ENCODE peak calls at places on chromosomes 13 and 19, in eight cellular contexts. B is progenitor cell of endocrine pancreas; O is uterus; F is stimulated activated CD4-positive, alpha-beta T cell treated with anti-CD3 and anti-CD28 coated beads, Interleukin-15, amount 100 ng/mL, for 1 hour; K is fibroblast of pulmonary artery; T is dermis blood vessel endothelial cell; Y is GOT3; V is breast epithelium. P is an unnamed sample.

GRCh38 chr13:42312817-42313431 is 41.0 kb downstream of the AKAP11 start:
- DNase-seq in F (no peak), Y (no peak), K (no peak), T (no peak), V (no peak), O (no peak), B (no peak), P (no peak)

GRCh38 chr13:94119360-94119936 is 360.0 kb downstream of the DCT start:
- DNase-seq in V (no peak), T (no peak), B (peak), F (no peak), O (no peak), Y (no peak), K (no peak), P (no peak)

GRCh38 chr13:61144834-61145593 is 270.6 kb downstream of the PCDH20 start:
- DNase-seq in F (no peak), T (no peak), B (no peak), V (no peak), O (no peak), K (no peak), Y (no peak), P (no peak)

GRCh38 chr13:73101608-73102007 is 42.8 kb downstream of the KLF5 start:
- DNase-seq in F (no peak), K (no peak), B (no peak), T (no peak), O (no peak), V (no peak), Y (no peak), P (no peak)

GRCh38 chr19:18145391-18145999 is 7.5 kb upstream of the PIK3R2 start:
- DNase-seq in O (no peak), Y (no peak), K (no peak), T (no peak), F (no peak), V (no peak), B (no peak), P (no peak)

GRCh38 chr19:35077411-35078223 is 36.1 kb downstream of the HPN start:
- DNase-seq in B (no peak), F (no peak), V (no peak), O (no peak), K (no peak), Y (no peak), T (no peak), P (no peak)

GRCh38 chr19:3612901-3613741 is 6.4 kb upstream of the TBXA2R start:
- DNase-seq in F (no peak), K (no peak), T (no peak), V (no peak), B (no peak), Y (no peak), O (no peak), P (no peak)

GRCh38 chr13:46523972-46524737 is 28.8 kb upstream of the LRCH1 start:
- DNase-seq in K (peak), Y (no peak), T (peak), O (no peak), B (no peak), V (no peak), F (no peak), P (no peak)

GRCh38 chr13:91347996-91348905 is 764 bp downstream of the MIR17HG start:
- DNase-seq in K (peak), F (peak), V (peak), B (peak), O (peak), T (peak), Y (no peak), P (no peak)